ENCODE peak calls at places on chromosome 17, in four cellular contexts. L, S, R and V are unnamed samples.

GRCh38 chr17:21174719-21175118 is 39.2 kb downstream of the TMEM11 start:
- DNase-seq in L (no peak), S (no peak), R (no peak), V (no peak)

GRCh38 chr17:61537264-61537771 is 53.7 kb downstream of the NACA2 start:
- DNase-seq in L (no peak), S (no peak), R (no peak), V (no peak)

GRCh38 chr17:82864721-82865240 is 25.0 kb upstream of the ZNF750 start:
- DNase-seq in L (no peak), S (no peak), R (no peak), V (no peak)

GRCh38 chr17:9783012-9783411 is 8.4 kb downstream of the DHRS7C start:
- DNase-seq in L (no peak), S (no peak), R (no peak), V (no peak)

GRCh38 chr17:70636517-70637133 is 467.3 kb downstream of the KCNJ2 start:
- DNase-seq in L (peak; percentile 29), S (no peak), R (peak; percentile 21), V (no peak)

GRCh38 chr17:21218831-21219380 is 4.9 kb upstream of the TMEM11 start:
- DNase-seq in L (no peak), S (no peak), R (no peak), V (no peak)

GRCh38 chr17:39104657-39105056 is 46.8 kb downstream of the PLXDC1 start:
- DNase-seq in L (no peak), S (no peak), R (no peak), V (no peak)

GRCh38 chr17:14781123-14781522 is 480.2 kb downstream of the HS3ST3B1 start:
- DNase-seq in L (no peak), S (no peak), R (no peak), V (no peak)

GRCh38 chr17:10614536-10615155 is 42.5 kb downstream of the MYH3 start:
- DNase-seq in L (peak; percentile 45), S (no peak), R (peak; percentile 41), V (peak; percentile 84)

GRCh38 chr17:76873856-76874255 is 5.7 kb downstream of the MGAT5B start:
- DNase-seq in L (no peak), S (no peak), R (no peak), V (no peak)

GRCh38 chr17:50931003-50931878 is 65.1 kb upstream of the TOB1 start:
- DNase-seq in L (peak; percentile 77), S (no peak), R (peak; percentile 69), V (peak; percentile 74)

GRCh38 chr17:32265192-32265895 is at the start of gene RHBDL3:
- DNase-seq in L (no peak), S (no peak), R (peak; percentile 59), V (peak; percentile 36)

GRCh38 chr17:80992077-80992947 is 671 bp downstream of the CHMP6 start:
- DNase-seq in L (no peak), S (no peak), R (no peak), V (peak; percentile 40)

GRCh38 chr17:78828470-78829185 is 12.0 kb downstream of the USP36 start:
- DNase-seq in L (no peak), S (no peak), R (no peak), V (no peak)

GRCh38 chr17:77425791-77426641 is 285.2 kb downstream of the SEC14L1 start:
- DNase-seq in L (no peak), S (no peak), R (peak; percentile 83), V (no peak)

GRCh38 chr17:6913608-6914443 is 82.0 kb upstream of the ALOX12 start:
- DNase-seq in L (peak; percentile 18), S (no peak), R (peak; percentile 70), V (peak; percentile 85)

GRCh38 chr17:20063665-20064648 is 54.8 kb downstream of the SPECC1 start:
- DNase-seq in L (no peak), S (peak; percentile 76), R (no peak), V (no peak)
- TF ChIP-seq ETV6 in L (no peak), S (no peak), R (no peak), V (no peak)

DNA sequence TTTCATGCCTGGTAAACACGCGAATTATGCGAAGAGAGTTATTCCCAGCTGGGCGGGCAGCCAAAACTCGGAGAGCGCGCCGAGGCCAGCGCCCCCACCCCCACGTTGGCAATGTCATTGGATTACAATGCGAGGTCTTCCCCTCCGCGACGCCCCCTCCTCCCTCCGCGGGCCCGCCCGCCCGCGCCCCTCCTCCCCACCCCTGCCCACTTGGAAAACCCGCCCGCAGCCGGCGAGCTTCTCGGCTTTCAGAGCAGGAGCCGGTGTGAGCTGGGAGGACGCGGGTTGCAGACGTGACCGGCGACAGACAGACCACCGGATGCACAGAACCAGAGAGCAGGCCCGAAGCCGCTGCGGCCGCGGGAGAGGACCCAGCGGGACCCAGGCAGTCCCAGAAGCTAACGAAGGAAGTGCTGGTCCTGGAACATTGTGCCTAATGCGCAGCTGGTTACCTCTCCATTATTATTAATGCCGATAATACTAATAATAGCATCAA is 4.0 kb downstream of the NOG start:
- DNase-seq in L (no peak), S (no peak), R (no peak), V (peak; percentile 54)
- TF ChIP-seq ETV6 in L (no peak), S (no peak), R (no peak), V (no peak)

DNA sequence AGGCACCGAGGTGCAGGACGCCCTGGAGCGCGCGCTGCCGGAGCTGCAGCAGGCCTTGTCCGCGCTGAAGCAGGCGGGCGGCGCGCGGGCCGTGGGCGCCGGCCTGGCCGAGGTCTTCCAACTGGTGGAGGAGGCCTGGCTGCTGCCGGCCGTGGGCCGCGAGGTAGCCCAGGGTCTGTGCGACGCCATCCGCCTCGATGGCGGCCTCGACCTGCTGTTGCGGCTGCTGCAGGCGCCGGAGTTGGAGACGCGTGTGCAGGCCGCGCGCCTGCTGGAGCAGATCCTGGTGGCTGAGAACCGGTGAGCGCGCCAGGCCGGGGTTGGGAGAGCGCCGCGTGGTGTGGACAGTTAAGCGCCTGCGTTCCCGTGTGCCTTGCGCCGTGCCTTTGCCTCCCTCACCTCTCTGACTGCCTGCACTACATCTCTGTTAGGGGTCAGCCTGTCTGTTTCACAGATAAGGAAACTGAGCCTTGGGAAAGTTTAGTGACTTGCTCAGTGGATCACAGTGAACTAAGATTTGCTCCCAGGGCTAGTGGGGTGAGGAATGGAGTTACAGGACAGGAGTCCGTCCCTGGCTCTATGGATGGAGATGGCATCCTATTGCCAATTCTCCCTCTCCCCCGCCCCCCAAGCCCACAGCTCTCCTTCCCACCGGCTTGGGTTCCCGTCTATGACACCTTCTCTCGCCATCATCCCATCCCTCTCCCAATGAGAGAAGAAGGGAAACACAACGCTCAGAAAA is 880 bp downstream of the SARM1 start:
- DNase-seq in L (no peak), S (no peak), R (no peak), V (peak; percentile 33)
- TF ChIP-seq ETV6 in L (no peak), S (no peak), R (no peak), V (no peak)

GRCh38 chr17:4375039-4375748 is 8.7 kb upstream of the UBE2G1 start:
- DNase-seq in L (no peak), S (peak; percentile 98), R (no peak), V (no peak)
- TF ChIP-seq ETV6 in L (no peak), S (peak; percentile 87), R (no peak), V (no peak)

GRCh38 chr17:40472733-40473452 is 28.5 kb downstream of the TNS4 start:
- DNase-seq in L (no peak), S (no peak), R (no peak), V (no peak)

GRCh38 chr17:40474419-40475002 is 26.9 kb downstream of the TNS4 start:
- DNase-seq in L (no peak), S (no peak), R (peak; percentile 57), V (no peak)

GRCh38 chr17:40473573-40474365 is 27.7 kb downstream of the TNS4 start:
- DNase-seq in L (no peak), S (no peak), R (no peak), V (no peak)

GRCh38 chr17:40477796-40478195 is 23.6 kb downstream of the TNS4 start:
- DNase-seq in L (no peak), S (no peak), R (no peak), V (no peak)

DNA sequence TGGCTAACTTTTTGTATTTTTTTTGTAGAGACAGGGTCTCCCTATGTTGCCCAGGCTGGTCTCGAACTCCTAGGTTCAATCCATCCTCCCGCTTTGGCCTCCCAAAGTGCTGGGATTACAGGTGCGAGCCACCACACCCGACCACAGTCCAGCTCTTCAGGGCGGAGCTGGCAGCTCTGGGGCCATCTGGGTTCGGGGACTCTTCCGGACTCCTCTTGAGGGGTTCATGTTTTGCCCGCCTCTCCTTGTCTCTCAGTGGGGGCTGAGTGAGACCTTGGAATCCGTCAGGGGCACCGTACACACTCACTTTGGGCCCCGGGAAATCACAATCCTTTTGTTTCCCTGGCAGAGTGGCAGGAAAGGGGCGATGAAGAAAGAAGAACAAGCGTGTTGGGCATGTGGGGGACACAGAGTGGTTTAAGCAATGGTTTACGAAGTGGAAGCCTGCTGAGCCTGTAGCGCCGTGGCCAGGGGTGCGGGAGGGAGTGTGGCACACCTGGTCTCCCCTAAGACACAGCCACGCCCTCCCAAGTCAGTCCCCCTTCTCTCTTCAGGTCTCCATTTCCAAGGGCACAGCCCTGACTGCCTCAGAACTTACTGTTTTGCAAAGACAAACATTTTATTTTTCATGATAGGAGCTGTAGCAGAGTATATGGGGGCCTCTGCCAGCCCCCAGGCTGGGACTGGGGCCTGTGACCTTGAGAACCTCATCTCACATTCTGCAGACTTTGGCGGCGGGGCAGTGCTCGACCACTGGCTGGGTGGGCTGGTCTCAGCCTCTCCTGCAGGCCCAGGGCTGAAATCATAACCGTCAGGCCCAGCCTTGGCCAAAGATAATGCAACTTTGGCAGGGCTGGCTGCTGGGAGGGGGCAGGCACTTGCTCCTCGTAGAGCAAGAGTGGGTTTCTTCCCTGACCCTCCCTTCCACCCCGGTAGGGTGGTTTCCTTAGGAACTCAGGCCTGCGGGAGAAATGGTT is 25.9 kb downstream of the TNS4 start:
- DNase-seq in L (no peak), S (no peak), R (no peak), V (no peak)
- TF ChIP-seq ETV6 in L (no peak), S (no peak), R (no peak), V (no peak)

DNA sequence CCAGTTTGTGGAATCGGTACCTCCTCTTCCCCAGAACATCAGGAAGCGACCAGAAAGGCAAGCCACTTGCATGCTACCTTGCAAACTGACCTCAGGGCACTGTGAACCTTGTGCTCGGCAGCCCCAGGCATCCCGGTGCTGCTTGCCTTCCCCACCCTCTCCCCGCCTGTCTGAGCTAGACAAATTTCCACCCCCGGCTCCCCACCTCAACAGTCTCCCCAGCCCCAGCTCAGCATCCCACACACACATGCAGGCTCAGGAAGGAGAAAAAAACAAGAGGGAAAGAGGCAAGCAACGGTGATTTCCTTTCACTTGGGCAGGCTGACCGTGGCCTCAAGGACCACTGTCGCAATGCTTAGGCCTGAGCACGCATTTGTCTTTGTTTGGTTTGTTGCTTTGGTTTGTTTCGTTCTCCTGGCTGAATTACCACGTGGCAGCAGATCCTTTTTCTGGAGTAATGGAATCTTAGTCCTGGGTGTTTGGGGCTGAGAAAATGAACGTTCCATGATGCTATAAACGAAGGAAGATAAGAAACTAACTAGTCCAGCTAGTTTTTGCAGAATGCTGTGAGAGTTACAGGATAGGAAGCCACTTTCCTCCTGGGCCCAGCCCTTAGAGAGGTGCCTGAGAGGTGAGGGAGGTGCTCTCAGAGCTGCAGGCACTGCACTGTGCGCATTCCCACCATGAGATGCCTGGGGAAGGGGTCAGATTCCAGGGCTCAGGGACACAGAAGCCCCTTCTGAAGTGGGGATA is 27.9 kb downstream of the SDK2 start:
- DNase-seq in L (no peak), S (no peak), R (no peak), V (no peak)
- TF ChIP-seq ETV6 in L (no peak), S (no peak), R (no peak), V (no peak)